ENCODE peak calls at places on chromosomes 11 and 22, in eight cellular contexts. C, B, U, Y, A, R, X and K are unnamed samples.

GRCh38 chr11:71432761-71433647 is 15.2 kb downstream of the DHCR7 start:
- DNase-seq in C (no peak), B (no peak), U (no peak), Y (no peak), A (no peak), R (no peak), X (no peak), K (no peak)

GRCh38 chr11:11849127-11849746 is 7.5 kb downstream of the USP47 start:
- DNase-seq in C (no peak), B (peak; percentile 58), U (peak; percentile 62), Y (peak; percentile 80), A (peak; percentile 81), R (no peak), X (peak; percentile 46), K (no peak)

GRCh38 chr11:65917434-65918210 is 1.2 kb downstream of the C11orf68 start:
- DNase-seq in C (no peak), B (no peak), U (no peak), Y (no peak), A (no peak), R (no peak), X (no peak), K (no peak)

GRCh38 chr11:128692750-128693578 is 908 bp upstream of the FLI1 start:
- DNase-seq in C (no peak), B (peak; percentile 38), U (peak; percentile 42), Y (no peak), A (peak; percentile 66), R (no peak), X (no peak), K (no peak)

GRCh38 chr22:28112548-28113043 is 193.5 kb upstream of the PITPNB start:
- DNase-seq in C (no peak), B (peak; percentile 44), U (peak; percentile 51), Y (peak; percentile 68), A (peak; percentile 42), R (peak; percentile 43), X (no peak), K (peak; percentile 87)

GRCh38 chr11:129283141-129283540 is 91.0 kb upstream of the ARHGAP32 start:
- DNase-seq in C (no peak), B (no peak), U (no peak), Y (no peak), A (no peak), R (no peak), X (no peak), K (no peak)

GRCh38 chr11:121241300-121242176 is 51.0 kb upstream of the SC5D start:
- DNase-seq in C (no peak), B (no peak), U (no peak), Y (peak; percentile 19), A (no peak), R (no peak), X (no peak), K (no peak)

GRCh38 chr11:128599729-128600128 is 12.4 kb upstream of the ETS1 start:
- DNase-seq in C (no peak), B (no peak), U (no peak), Y (no peak), A (no peak), R (no peak), X (no peak), K (no peak)

GRCh38 chr11:44179173-44179572 is 83.7 kb downstream of the EXT2 start:
- DNase-seq in C (no peak), B (peak; percentile 17), U (no peak), Y (no peak), A (no peak), R (no peak), X (no peak), K (no peak)

GRCh38 chr11:68342459-68343158 is 30.2 kb downstream of the LRP5 start:
- DNase-seq in C (peak; percentile 89), B (peak; percentile 73), U (no peak), Y (no peak), A (no peak), R (no peak), X (no peak), K (no peak)

GRCh38 chr11:6351782-6352181 is 31.5 kb upstream of the CAVIN3 start:
- DNase-seq in C (no peak), B (no peak), U (no peak), Y (no peak), A (no peak), R (no peak), X (no peak), K (no peak)

GRCh38 chr11:119700536-119701346 is 28.3 kb downstream of the NECTIN1 start:
- DNase-seq in C (no peak), B (no peak), U (no peak), Y (no peak), A (peak; percentile 78), R (no peak), X (no peak), K (no peak)

GRCh38 chr11:107549253-107549953 is 16.1 kb downstream of the ALKBH8 start:
- DNase-seq in C (no peak), B (peak; percentile 54), U (peak; percentile 14), Y (peak; percentile 36), A (peak; percentile 61), R (peak; percentile 33), X (no peak), K (no peak)

GRCh38 chr11:104432981-104433380 is 269.0 kb upstream of the PDGFD start:
- DNase-seq in C (no peak), B (no peak), U (no peak), Y (no peak), A (no peak), R (no peak), X (no peak), K (no peak)

GRCh38 chr11:94933225-94934130 is 39.9 kb downstream of the CWC15 start:
- DNase-seq in C (no peak), B (peak; percentile 96), U (peak; percentile 65), Y (no peak), A (no peak), R (peak; percentile 99), X (no peak), K (peak; percentile 47)

GRCh38 chr11:20671856-20672546 is 2.6 kb downstream of the NELL1 start:
- DNase-seq in C (no peak), B (peak; percentile 1), U (no peak), Y (peak; percentile 43), A (peak; percentile 12), R (no peak), X (peak; percentile 31), K (no peak)

GRCh38 chr11:103807806-103808205 is 228.6 kb upstream of the DDI1 start:
- DNase-seq in C (no peak), B (peak; percentile 54), U (no peak), Y (no peak), A (no peak), R (no peak), X (no peak), K (no peak)

GRCh38 chr11:34629711-34630110 is 8.8 kb downstream of the EHF start:
- DNase-seq in C (no peak), B (no peak), U (no peak), Y (no peak), A (no peak), R (no peak), X (no peak), K (no peak)

GRCh38 chr11:112805658-112806057 is 155.6 kb upstream of the NCAM1 start:
- DNase-seq in C (no peak), B (no peak), U (no peak), Y (no peak), A (no peak), R (no peak), X (no peak), K (no peak)

GRCh38 chr11:23995891-23996290 is 501.0 kb upstream of the LUZP2 start:
- DNase-seq in C (no peak), B (peak; percentile 52), U (no peak), Y (no peak), A (no peak), R (no peak), X (no peak), K (no peak)

GRCh38 chr11:125287467-125288232 is 123.1 kb downstream of the PKNOX2 start:
- DNase-seq in C (no peak), B (peak; percentile 41), U (peak; percentile 43), Y (no peak), A (no peak), R (no peak), X (no peak), K (no peak)

GRCh38 chr22:20169253-20169822 is 18.5 kb upstream of the CCDC188 start:
- DNase-seq in C (no peak), B (no peak), U (no peak), Y (no peak), A (no peak), R (no peak), X (no peak), K (no peak)
- TF ChIP-seq CTCF in C (no peak), B (no peak), U (no peak), Y (no peak), A (no peak), R (no peak), X (no peak), K (no peak)

DNA sequence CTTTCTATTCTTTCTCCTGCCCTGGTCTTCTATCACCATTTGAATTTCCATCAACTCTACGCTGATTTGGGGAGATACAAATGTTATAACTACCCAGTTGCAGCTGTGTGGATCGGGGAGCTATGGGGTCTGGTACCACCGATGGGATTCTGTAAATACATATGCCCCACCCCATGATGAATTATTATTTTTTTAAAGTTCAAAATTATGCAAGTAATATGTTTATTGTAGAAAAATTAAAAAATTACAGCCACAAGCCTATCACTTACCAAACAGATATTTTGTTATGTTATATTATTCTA is 52.4 kb upstream of the CLMP start:
- DNase-seq in C (no peak), B (no peak), U (no peak), Y (no peak), A (no peak), R (no peak), X (no peak), K (no peak)
- TF ChIP-seq CTCF in C (peak; percentile 39), B (no peak), U (no peak), Y (no peak), A (no peak), R (no peak), X (no peak), K (no peak)

GRCh38 chr11:62048101-62048500 is 75.7 kb upstream of the INCENP start:
- DNase-seq in C (no peak), B (no peak), U (no peak), Y (no peak), A (no peak), R (no peak), X (no peak), K (no peak)
- TF ChIP-seq CTCF in C (no peak), B (no peak), U (no peak), Y (no peak), A (no peak), R (no peak), X (no peak), K (no peak)

GRCh38 chr22:49633010-49633324 is 194.7 kb downstream of the BRD1 start:
- DNase-seq in C (no peak), B (no peak), U (no peak), Y (no peak), A (no peak), R (no peak), X (no peak), K (no peak)

GRCh38 chr22:49630448-49630946 is 197.2 kb downstream of the BRD1 start:
- DNase-seq in C (no peak), B (no peak), U (no peak), Y (no peak), A (no peak), R (no peak), X (no peak), K (no peak)

GRCh38 chr22:49634006-49634772 is 193.5 kb downstream of the BRD1 start:
- DNase-seq in C (no peak), B (no peak), U (no peak), Y (no peak), A (no peak), R (no peak), X (no peak), K (no peak)

GRCh38 chr22:49629586-49630447 is 197.9 kb downstream of the BRD1 start:
- DNase-seq in C (no peak), B (no peak), U (no peak), Y (no peak), A (no peak), R (no peak), X (no peak), K (no peak)

GRCh38 chr22:49632199-49633009 is 195.3 kb downstream of the BRD1 start:
- DNase-seq in C (no peak), B (peak; percentile 50), U (peak; percentile 62), Y (peak; percentile 83), A (peak; percentile 76), R (no peak), X (peak; percentile 67), K (no peak)
- TF ChIP-seq CTCF in C (peak; percentile 96), B (peak; percentile 89), U (peak; percentile 70), Y (peak; percentile 81), A (peak; percentile 91), R (peak; percentile 66), X (peak; percentile 80), K (no peak)